ENCODE peak calls at places on chromosomes 4 and X, in five cellular contexts. P is GM04504, E is heart left ventricle, J is mucosa of descending colon, G is astrocyte. L is an unnamed sample.
A peak's percentile ranks its signal among the peaks of the same experiment; 100 is the strongest.

GRCh38 chr4:138205531-138206233 is 36.5 kb downstream of the SLC7A11 start:
- DNase-seq in P (no peak), E (no peak), J (no peak), G (no peak), L (no peak)

GRCh38 chr4:38943355-38943754 is 75.7 kb downstream of the FAM114A1 start:
- DNase-seq in P (no peak), E (peak; percentile 59), J (peak; percentile 58), G (no peak), L (no peak)

GRCh38 chr4:113278324-113278934 is 229.0 kb downstream of the ANK2 start:
- DNase-seq in P (no peak), E (peak; percentile 73), J (peak; percentile 58), G (peak; percentile 55), L (peak; percentile 78)

GRCh38 chr4:84146300-84146942 is 352.7 kb downstream of the NKX6-1 start:
- DNase-seq in P (no peak), E (no peak), J (no peak), G (no peak), L (peak; percentile 58)

GRCh38 chr4:176971576-176972105 is 178.9 kb upstream of the VEGFC start:
- DNase-seq in P (no peak), E (no peak), J (no peak), G (no peak), L (no peak)

GRCh38 chr4:132709024-132709423 is 440.1 kb upstream of the PCDH10 start:
- DNase-seq in P (no peak), E (no peak), J (no peak), G (no peak), L (peak; percentile 76)

GRCh38 chr4:13968723-13969122 is 341.2 kb upstream of the BOD1L1 start:
- DNase-seq in P (no peak), E (no peak), J (no peak), G (peak; percentile 91), L (no peak)

GRCh38 chr4:74006009-74006476 is 7.6 kb upstream of the CXCL5 start:
- DNase-seq in P (peak; percentile 38), E (no peak), J (no peak), G (peak; percentile 54), L (no peak)

GRCh38 chr4:48044298-48044697 is 27.7 kb downstream of the NIPAL1 start:
- DNase-seq in P (no peak), E (no peak), J (no peak), G (no peak), L (no peak)

GRCh38 chr4:123776267-123776666 is 379.7 kb downstream of the SPRY1 start:
- DNase-seq in P (no peak), E (no peak), J (no peak), G (no peak), L (no peak)

GRCh38 chr4:185096032-185096653 is 46.9 kb upstream of the SLC25A4 start:
- DNase-seq in P (peak; percentile 13), E (no peak), J (peak; percentile 84), G (peak; percentile 18), L (peak; percentile 85)

GRCh38 chrX:153063315-153063714 is 7.0 kb downstream of the PNMA3 start:
- DNase-seq in P (peak; percentile 5), E (no peak), J (no peak), G (peak; percentile 30), L (no peak)

GRCh38 chrX:109862386-109862910 is 129.4 kb upstream of the ACSL4 start:
- DNase-seq in P (no peak), E (no peak), J (no peak), G (peak; percentile 18), L (no peak)

GRCh38 chr4:183073838-183074145 is 25.3 kb upstream of the WWC2 start:
- DNase-seq in P (no peak), E (no peak), J (no peak), G (no peak), L (no peak)

GRCh38 chr4:139188648-139189416 is 11.8 kb upstream of the ELF2 start:
- DNase-seq in P (no peak), E (no peak), J (no peak), G (no peak), L (peak; percentile 95)

GRCh38 chrX:138058931-138059330 is 493.0 kb downstream of the ZIC3 start:
- DNase-seq in P (no peak), E (no peak), J (no peak), G (no peak), L (no peak)

GRCh38 chrX:149527705-149528104 is 13.1 kb upstream of the EOLA1 start:
- DNase-seq in P (no peak), E (no peak), J (peak; percentile 22), G (no peak), L (peak; percentile 67)

GRCh38 chrX:1725472-1725871 is 110.6 kb downstream of the ASMT start:
- DNase-seq in P (no peak), E (no peak), J (no peak), G (no peak), L (no peak)